ENCODE peak calls at places on chromosome 1, in six cellular contexts. W, U, I, Z, X and T are unnamed samples.
A peak's percentile ranks its signal among the peaks of the same experiment; 100 is the strongest.

GRCh38 chr1:231964955-231965354 is 338.4 kb downstream of the DISC1 start:
- DNase-seq in I (no peak), Z (no peak), X (no peak), U (no peak), W (no peak), T (no peak)

GRCh38 chr1:20721117-20722061 is 3.6 kb upstream of the KIF17 start:
- DNase-seq in W (no peak), Z (no peak), U (no peak), I (no peak), X (no peak), T (peak; percentile 22)

GRCh38 chr1:59005491-59006308 is 221.9 kb upstream of the JUN start:
- DNase-seq in X (no peak), W (no peak), U (no peak), Z (no peak), I (no peak), T (peak; percentile 4)

GRCh38 chr1:210294991-210295773 is 33.5 kb upstream of the HHAT start:
- DNase-seq in W (no peak), U (peak; percentile 95), I (no peak), Z (peak; percentile 92), X (no peak), T (peak; percentile 74)

GRCh38 chr1:199616947-199617346 is 410.6 kb upstream of the NR5A2 start:
- DNase-seq in I (no peak), U (no peak), X (no peak), Z (no peak), W (no peak), T (no peak)

GRCh38 chr1:162882248-162882666 is 21.3 kb upstream of the CCDC190 start:
- DNase-seq in W (no peak), X (no peak), Z (no peak), I (no peak), U (no peak), T (no peak)

GRCh38 chr1:222525956-222526355 is 21.9 kb downstream of the HHIPL2 start:
- DNase-seq in U (no peak), W (no peak), Z (no peak), I (no peak), X (no peak), T (no peak)

GRCh38 chr1:162904579-162904978 is 43.6 kb upstream of the CCDC190 start:
- DNase-seq in U (no peak), Z (no peak), I (no peak), W (no peak), X (no peak), T (no peak)

GRCh38 chr1:31460027-31460426 is 47.0 kb downstream of the SERINC2 start:
- DNase-seq in U (peak; percentile 76), W (peak; percentile 28), Z (peak; percentile 6), X (no peak), I (no peak), T (no peak)

GRCh38 chr1:151968791-151969399 is 24.8 kb downstream of the S100A10 start:
- DNase-seq in I (no peak), X (no peak), W (no peak), U (no peak), Z (no peak), T (no peak)

GRCh38 chr1:232529747-232530146 is 100.2 kb downstream of the SIPA1L2 start:
- DNase-seq in U (peak; percentile 54), I (no peak), Z (no peak), W (peak; percentile 43), X (no peak), T (no peak)

GRCh38 chr1:226309398-226310122 is 596 bp upstream of the LIN9 start:
- DNase-seq in W (no peak), Z (peak; percentile 70), U (peak; percentile 52), I (no peak), X (no peak), T (no peak)

GRCh38 chr1:45493116-45493697 is 2.2 kb upstream of the TESK2 start:
- DNase-seq in Z (peak; percentile 64), U (peak; percentile 72), W (peak; percentile 51), X (no peak), I (no peak), T (peak; percentile 38)

GRCh38 chr1:110003747-110004428 is 19.3 kb downstream of the AHCYL1 start:
- DNase-seq in X (no peak), W (peak; percentile 99), U (peak; percentile 99), Z (peak; percentile 99), I (peak; percentile 29), T (peak; percentile 58)

GRCh38 chr1:203359010-203359571 is 8.2 kb upstream of the FMOD start:
- DNase-seq in Z (peak; percentile 27), I (no peak), U (no peak), X (no peak), W (peak; percentile 40), T (no peak)

GRCh38 chr1:11301593-11301992 is 28.6 kb downstream of the UBIAD1 start:
- DNase-seq in X (no peak), U (no peak), I (no peak), W (no peak), Z (no peak), T (no peak)

GRCh38 chr1:194975913-194976312 is 1632.3 kb downstream of the KCNT2 start:
- DNase-seq in U (no peak), I (no peak), Z (no peak), W (peak; percentile 62), X (no peak), T (no peak)

GRCh38 chr1:49864597-49864996 is 159.2 kb downstream of the AGBL4 start:
- DNase-seq in W (no peak), U (no peak), I (no peak), Z (no peak), X (no peak), T (no peak)

GRCh38 chr1:153728305-153729066 is 636 bp downstream of the INTS3 start:
- DNase-seq in X (no peak), Z (peak; percentile 57), W (peak; percentile 48), I (no peak), U (peak; percentile 90), T (peak; percentile 69)

GRCh38 chr1:119779869-119780356 is 11.2 kb upstream of the HMGCS2 start:
- DNase-seq in U (peak; percentile 19), Z (peak; percentile 85), W (peak; percentile 64), I (no peak), X (no peak), T (no peak)

GRCh38 chr1:223733898-223734852 is 21.8 kb downstream of the CAPN2 start:
- DNase-seq in Z (no peak), X (no peak), I (no peak), W (no peak), U (no peak), T (no peak)

GRCh38 chr1:212242288-212242984 is 42.8 kb upstream of the PPP2R5A start:
- DNase-seq in U (no peak), W (no peak), X (no peak), Z (no peak), I (no peak), T (no peak)

GRCh38 chr1:39825432-39825941 is 36.8 kb upstream of the BMP8B start:
- DNase-seq in I (no peak), X (no peak), W (no peak), U (no peak), Z (no peak), T (no peak)

GRCh38 chr1:20153000-20153418 is 13.9 kb downstream of the PLA2G2F start:
- DNase-seq in I (no peak), W (no peak), X (no peak), U (peak; percentile 81), Z (no peak), T (peak; percentile 69)

GRCh38 chr1:3656450-3657095 is 4.3 kb downstream of the TP73 start:
- DNase-seq in X (no peak), Z (no peak), W (no peak), U (no peak), I (no peak), T (no peak)

GRCh38 chr1:180144659-180145357 is 9.9 kb upstream of the QSOX1 start:
- DNase-seq in U (no peak), W (no peak), Z (no peak), I (no peak), X (no peak), T (no peak)

GRCh38 chr1:159188375-159188788 is 16.3 kb upstream of the ACKR1 start:
- DNase-seq in X (peak; percentile 89), W (peak; percentile 22), Z (peak; percentile 36), I (peak; percentile 85), U (peak; percentile 98), T (peak; percentile 96)

GRCh38 chr1:215497516-215497915 is 69.6 kb upstream of the KCTD3 start:
- DNase-seq in Z (no peak), X (no peak), I (peak; percentile 6), U (peak; percentile 4), W (no peak), T (no peak)
- H2BK15ac ChIP-seq in Z (no peak overlapping the region), X (no peak overlapping the region), I (no peak overlapping the region), U (no peak overlapping the region), W (no peak overlapping the region), T (no peak overlapping the region)

DNA sequence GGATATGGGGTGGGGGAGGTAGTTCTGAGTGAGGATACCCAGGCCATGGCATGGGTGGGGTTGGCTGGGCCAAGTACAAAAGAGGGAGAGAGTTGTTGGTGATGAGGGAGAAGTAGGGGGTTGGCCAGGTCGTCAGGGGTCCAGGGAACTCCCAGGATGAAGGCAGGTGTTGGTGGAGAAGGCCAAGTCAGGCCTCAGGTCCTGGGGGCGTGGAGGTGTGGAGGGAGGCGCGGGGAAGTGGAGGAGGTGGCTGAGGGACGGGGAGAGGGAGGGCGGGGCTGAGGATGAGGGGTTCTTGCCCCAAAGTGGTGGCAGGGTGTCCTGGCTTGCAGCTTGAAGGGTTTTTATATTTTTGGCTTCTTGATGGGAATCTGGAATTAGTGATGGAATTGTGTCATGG is 61.1 kb downstream of the FOXO6 start:
- DNase-seq in Z (no peak), W (no peak), I (no peak), U (no peak), X (no peak), T (no peak)
- H2BK15ac ChIP-seq in Z (no peak overlapping the region), W (no peak overlapping the region), I (no peak overlapping the region), U (no peak overlapping the region), X (peak overlapping the region; percentile 13), T (no peak overlapping the region)

DNA sequence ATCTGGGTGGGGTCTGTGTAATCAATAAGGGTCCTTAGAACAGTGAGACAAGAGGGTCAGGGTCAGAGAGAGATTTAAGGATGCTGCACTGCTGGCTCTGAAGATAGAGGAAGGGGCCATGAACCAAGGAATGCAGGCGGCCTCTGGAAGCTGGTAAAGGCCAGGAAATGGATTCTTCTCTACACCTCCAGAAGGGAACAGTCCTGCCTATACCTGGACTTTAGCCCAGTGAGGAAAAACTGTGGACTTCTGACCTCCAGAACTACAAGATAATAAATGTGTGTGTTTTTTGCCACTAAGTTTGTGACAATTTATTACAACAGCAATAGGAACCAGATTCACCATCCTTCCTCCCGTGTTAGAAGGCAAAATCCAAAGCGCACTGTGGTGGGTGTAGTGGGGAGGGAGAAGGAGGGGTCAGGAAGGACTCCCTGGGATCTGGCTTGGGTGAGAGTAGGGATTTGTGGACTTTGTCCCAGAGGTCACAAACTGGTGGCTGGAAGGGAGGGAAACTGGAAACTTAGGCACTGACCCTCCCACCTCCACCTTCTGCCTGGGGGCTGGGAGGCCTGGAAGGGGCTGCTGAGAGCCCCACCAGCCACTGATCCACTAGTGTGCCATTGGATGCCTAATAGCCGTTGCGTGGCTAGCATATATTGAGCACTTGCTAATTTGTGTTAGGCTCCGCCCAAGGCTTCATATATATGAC is 5.4 kb upstream of the CELA2A start:
- DNase-seq in X (no peak), W (no peak), U (no peak), I (no peak), Z (no peak), T (no peak)
- H2BK15ac ChIP-seq in X (no peak overlapping the region), W (no peak overlapping the region), U (no peak overlapping the region), I (no peak overlapping the region), Z (no peak overlapping the region), T (no peak overlapping the region)

DNA sequence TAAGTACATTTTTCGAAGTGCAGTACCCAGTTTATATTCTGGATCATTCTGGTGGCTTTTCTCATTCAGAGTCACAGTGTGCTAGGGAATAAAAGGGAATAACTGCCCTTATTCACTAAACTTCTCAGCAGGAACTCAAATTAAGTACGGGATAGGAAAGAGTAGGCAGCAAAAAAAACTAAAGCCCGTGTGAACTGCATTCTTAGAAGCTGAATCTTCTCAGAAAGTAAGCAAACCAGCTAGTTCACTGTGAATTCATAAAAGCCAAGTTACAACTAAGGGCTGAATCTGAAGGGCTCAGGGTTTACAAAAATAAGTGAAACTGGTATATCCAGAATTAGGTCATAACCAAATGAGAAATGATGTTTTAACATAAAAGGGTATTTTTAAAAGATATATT is 22.0 kb downstream of the PRPF38A start:
- DNase-seq in X (no peak), I (no peak), U (no peak), W (peak; percentile 86), Z (peak; percentile 40), T (no peak)
- H2BK15ac ChIP-seq in X (no peak overlapping the region), I (no peak overlapping the region), U (no peak overlapping the region), W (no peak overlapping the region), Z (no peak overlapping the region), T (no peak overlapping the region)